ENCODE peak calls at places on chromosomes 12 and 14, in five cellular contexts. A, Q, D, U and J are unnamed samples.

GRCh38 chr12:13843841-13844240 is 137.6 kb downstream of the GRIN2B start:
- DNase-seq in A (no peak), Q (no peak), D (no peak), U (no peak), J (no peak)

GRCh38 chr12:14167005-14167628 is 185.7 kb upstream of the GRIN2B start:
- DNase-seq in A (peak), Q (peak), D (peak), U (peak), J (no peak)

GRCh38 chr12:76855266-76855665 is 23.6 kb downstream of the CSRP2 start:
- DNase-seq in A (no peak), Q (no peak), D (no peak), U (no peak), J (no peak)

GRCh38 chr12:2691001-2691339 is 103.8 kb upstream of the FKBP4 start:
- DNase-seq in A (peak), Q (no peak), D (no peak), U (no peak), J (no peak)

GRCh38 chr14:21675566-21675965 is 1.9 kb upstream of the OR4E1 start:
- DNase-seq in A (no peak), Q (no peak), D (no peak), U (no peak), J (no peak)

GRCh38 chr12:42588308-42588836 is 1.2 kb downstream of the PRICKLE1 start:
- DNase-seq in A (no peak), Q (peak), D (peak), U (no peak), J (peak)

GRCh38 chr14:79629372-79629771 is 581.9 kb downstream of the DIO2 start:
- DNase-seq in A (no peak), Q (no peak), D (no peak), U (no peak), J (no peak)

GRCh38 chr12:43273467-43273866 is 278.5 kb downstream of the ADAMTS20 start:
- DNase-seq in A (no peak), Q (no peak), D (no peak), U (no peak), J (no peak)

GRCh38 chr14:76326918-76327689 is 48.8 kb upstream of the ESRRB start:
- DNase-seq in A (no peak), Q (no peak), D (no peak), U (no peak), J (no peak)

GRCh38 chr12:916240-916639 is 33.3 kb downstream of the RAD52 start:
- DNase-seq in A (no peak), Q (no peak), D (no peak), U (no peak), J (no peak)

GRCh38 chr12:105377077-105377476 is 46.6 kb downstream of the C12orf75 start:
- DNase-seq in A (no peak), Q (no peak), D (no peak), U (no peak), J (no peak)

GRCh38 chr12:70190252-70191010 is 52.8 kb upstream of the CNOT2 start:
- DNase-seq in A (no peak), Q (no peak), D (no peak), U (no peak), J (no peak)

GRCh38 chr12:1533205-1533601 is 61.2 kb downstream of the FBXL14 start:
- DNase-seq in A (no peak), Q (no peak), D (no peak), U (no peak), J (no peak)

GRCh38 chr12:12720637-12721250 is 3.6 kb downstream of the CDKN1B start:
- DNase-seq in A (no peak), Q (no peak), D (no peak), U (no peak), J (no peak)

GRCh38 chr12:76946451-76946850 is 67.6 kb upstream of the CSRP2 start:
- DNase-seq in A (no peak), Q (no peak), D (no peak), U (no peak), J (no peak)

GRCh38 chr14:44149597-44149996 is 357.5 kb downstream of the FSCB start:
- DNase-seq in A (peak), Q (no peak), D (no peak), U (no peak), J (no peak)

GRCh38 chr14:101098641-101099040 is 195.1 kb upstream of the RTL1 start:
- DNase-seq in A (no peak), Q (no peak), D (no peak), U (no peak), J (no peak)

GRCh38 chr12:22993639-22994038 is 368.7 kb downstream of the ETNK1 start:
- DNase-seq in A (no peak), Q (no peak), D (no peak), U (no peak), J (no peak)

GRCh38 chr14:22047105-22047504 is 373.5 kb upstream of the OR4E1 start:
- DNase-seq in A (no peak), Q (no peak), D (no peak), U (no peak), J (no peak)

GRCh38 chr12:117124421-117125274 is 25.4 kb upstream of the TESC start:
- DNase-seq in A (no peak), Q (no peak), D (no peak), U (no peak), J (no peak)
- H3K27ac ChIP-seq in A (no peak), Q (no peak), D (no peak), U (no peak), J (no peak)

GRCh38 chr14:63578300-63578699 is 35.1 kb upstream of the PPP2R5E start:
- DNase-seq in A (no peak), Q (no peak), D (no peak), U (no peak), J (no peak)
- H3K27ac ChIP-seq in A (no peak), Q (no peak), D (no peak), U (no peak), J (no peak)

GRCh38 chr12:26857465-26858176 is 24.6 kb upstream of the ITPR2 start:
- DNase-seq in A (no peak), Q (no peak), D (no peak), U (peak), J (no peak)
- H3K27ac ChIP-seq in A (no peak), Q (no peak), D (no peak), U (peak), J (no peak)

GRCh38 chr12:75814856-75815754 is 216.5 kb downstream of the PHLDA1 start:
- DNase-seq in A (peak), Q (peak), D (peak), U (peak), J (peak)
- H3K27ac ChIP-seq in A (peak), Q (peak), D (peak), U (no peak), J (no peak)

GRCh38 chr12:103725398-103725797 is 115.6 kb downstream of the NT5DC3 start:
- DNase-seq in A (no peak), Q (no peak), D (no peak), U (no peak), J (no peak)
- H3K27ac ChIP-seq in A (no peak), Q (no peak), D (no peak), U (no peak), J (no peak)

DNA sequence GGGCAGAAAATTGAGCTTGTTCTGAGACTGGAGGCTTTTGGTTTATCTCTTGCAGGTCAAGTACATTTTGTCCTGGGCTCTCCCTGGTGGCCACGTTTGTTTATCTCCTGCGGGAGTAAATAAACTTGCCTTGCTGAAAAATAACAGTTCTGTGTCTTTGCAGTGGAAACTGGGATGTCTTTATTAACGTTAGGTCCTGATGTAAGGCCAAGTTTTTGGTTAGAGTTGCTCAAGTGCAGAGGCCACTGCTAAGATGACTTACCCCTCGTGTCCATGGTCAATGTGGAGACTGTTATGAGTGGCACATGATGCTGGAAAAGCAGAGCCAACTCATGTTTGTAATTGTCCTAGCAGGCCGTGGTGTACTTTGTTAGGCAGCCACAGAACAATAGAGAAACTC is 3.8 kb downstream of the PTPN11 start:
- DNase-seq in A (no peak), Q (no peak), D (no peak), U (no peak), J (no peak)
- H3K27ac ChIP-seq in A (no peak), Q (peak), D (peak), U (no peak), J (peak)